ENCODE peak calls at places on chromosomes 12 and 14, in four cellular contexts. J, U, R and S are unnamed samples.

GRCh38 chr14:94269156-94269555 is 23.9 kb downstream of the SERPINA10 start:
- DNase-seq in J (no peak), U (no peak), R (no peak), S (no peak)

GRCh38 chr12:4270016-4270669 is 3.4 kb upstream of the CCND2 start:
- DNase-seq in J (no peak), U (peak), R (no peak), S (no peak)

GRCh38 chr14:70943838-70944237 is 36.6 kb downstream of the PCNX1 start:
- DNase-seq in J (no peak), U (no peak), R (no peak), S (no peak)

GRCh38 chr12:39064712-39065111 is 159.3 kb upstream of the CPNE8 start:
- DNase-seq in J (no peak), U (no peak), R (no peak), S (no peak)

GRCh38 chr12:27343255-27344000 is 10.8 kb downstream of the BMAL2 start:
- DNase-seq in J (peak), U (no peak), R (no peak), S (peak)

GRCh38 chr12:11059784-11060183 is 2.3 kb downstream of the TAS2R46 start:
- DNase-seq in J (no peak), U (no peak), R (no peak), S (peak)

GRCh38 chr14:96867634-96868033 is 70.5 kb downstream of the VRK1 start:
- DNase-seq in J (no peak), U (no peak), R (no peak), S (no peak)

GRCh38 chr14:96091941-96092411 is 52.8 kb downstream of the C14orf132 start:
- DNase-seq in J (peak), U (no peak), R (no peak), S (peak)

GRCh38 chr14:104134061-104134965 is 4.1 kb upstream of the KIF26A start:
- DNase-seq in J (no peak), U (peak), R (no peak), S (no peak)

GRCh38 chr14:73723799-73724621 is 9.8 kb upstream of the PNMA1 start:
- DNase-seq in J (peak), U (no peak), R (no peak), S (peak)

GRCh38 chr14:76091036-76091435 is 60.7 kb upstream of the GPATCH2L start:
- DNase-seq in J (no peak), U (no peak), R (no peak), S (peak)

GRCh38 chr12:124487065-124487833 is 80.2 kb downstream of the NCOR2 start:
- DNase-seq in J (peak), U (no peak), R (no peak), S (peak)

GRCh38 chr12:52256165-52256935 is 18.1 kb upstream of the KRT86 start:
- DNase-seq in J (no peak), U (no peak), R (no peak), S (no peak)

GRCh38 chr14:101992708-101993107 is 28.3 kb downstream of the DYNC1H1 start:
- DNase-seq in J (no peak), U (no peak), R (no peak), S (no peak)

GRCh38 chr12:65584041-65584440 is 240.2 kb upstream of the HMGA2 start:
- DNase-seq in J (peak), U (no peak), R (no peak), S (no peak)

GRCh38 chr14:95557832-95558231 is 23.0 kb downstream of the GLRX5 start:
- DNase-seq in J (no peak), U (no peak), R (no peak), S (no peak)

GRCh38 chr12:23534196-23534595 is 415.3 kb downstream of the SOX5 start:
- DNase-seq in J (no peak), U (no peak), R (no peak), S (no peak)

GRCh38 chr12:89267404-89267803 is 84.9 kb downstream of the DUSP6 start:
- DNase-seq in J (no peak), U (no peak), R (no peak), S (no peak)

GRCh38 chr12:51371295-51371953 is 19.8 kb downstream of the GALNT6 start:
- DNase-seq in J (peak), U (peak), R (no peak), S (peak)

GRCh38 chr12:29743801-29744200 is 39.9 kb downstream of the TMTC1 start:
- DNase-seq in J (peak), U (no peak), R (no peak), S (peak)

GRCh38 chr12:89721291-89721987 is 12.8 kb upstream of the ATP2B1 start:
- DNase-seq in J (no peak), U (no peak), R (no peak), S (no peak)

GRCh38 chr12:9717070-9717925 is 15.6 kb downstream of the CLECL1 start:
- DNase-seq in J (no peak), U (no peak), R (no peak), S (no peak)

GRCh38 chr12:67813509-67813908 is 165.0 kb downstream of the DYRK2 start:
- DNase-seq in J (peak), U (no peak), R (no peak), S (peak)